ENCODE peak calls at places on chromosomes 4 and X, in nine cellular contexts. C, Z, P, Y, T, G, Q, H and S are unnamed samples.

GRCh38 chr4:3299122-3299521 is 6.3 kb downstream of the RGS12 start:
- DNase-seq in C (no peak), Z (no peak), P (no peak), Y (no peak), T (peak), G (no peak), Q (no peak), H (no peak), S (no peak)

GRCh38 chr4:3337357-3337732 is 44.5 kb downstream of the RGS12 start:
- DNase-seq in C (no peak), Z (no peak), P (no peak), Y (no peak), T (no peak), G (no peak), Q (no peak), H (no peak), S (no peak)

GRCh38 chrX:136176399-136176825 is 29.1 kb downstream of the FHL1 start:
- DNase-seq in C (no peak), Z (peak), P (no peak), Y (peak), T (peak), G (peak), Q (no peak), H (no peak), S (peak)

GRCh38 chr4:121277194-121278105 is 103.4 kb downstream of the QRFPR start:
- DNase-seq in C (no peak), Z (no peak), P (no peak), Y (no peak), T (no peak), G (no peak), Q (no peak), H (no peak), S (peak)

GRCh38 chrX:111100191-111100590 is 4.2 kb downstream of the PAK3 start:
- DNase-seq in C (no peak), Z (no peak), P (peak), Y (no peak), T (no peak), G (no peak), Q (no peak), H (no peak), S (peak)

GRCh38 chr4:186946682-186947294 is 223.1 kb upstream of the FAT1 start:
- DNase-seq in C (no peak), Z (no peak), P (peak), Y (no peak), T (no peak), G (no peak), Q (no peak), H (no peak), S (peak)

GRCh38 chrX:132956421-132957210 is 1.8 kb downstream of the HS6ST2 start:
- DNase-seq in C (no peak), Z (no peak), P (no peak), Y (no peak), T (no peak), G (no peak), Q (no peak), H (no peak), S (peak)

GRCh38 chr4:4880492-4880891 is 21.0 kb downstream of the MSX1 start:
- DNase-seq in C (no peak), Z (no peak), P (no peak), Y (no peak), T (no peak), G (no peak), Q (no peak), H (no peak), S (no peak)

GRCh38 chrX:72129661-72130060 is 2.1 kb downstream of the RTL5 start:
- DNase-seq in C (no peak), Z (no peak), P (no peak), Y (no peak), T (no peak), G (no peak), Q (no peak), H (no peak), S (no peak)

GRCh38 chr4:11165052-11165451 is 263.6 kb downstream of the HS3ST1 start:
- DNase-seq in C (no peak), Z (no peak), P (no peak), Y (no peak), T (no peak), G (no peak), Q (no peak), H (no peak), S (no peak)

GRCh38 chr4:123976285-123976684 is 579.7 kb downstream of the SPRY1 start:
- DNase-seq in C (no peak), Z (no peak), P (no peak), Y (no peak), T (no peak), G (no peak), Q (no peak), H (no peak), S (no peak)

GRCh38 chr4:1207603-1208265 is 35.4 kb upstream of the SPON2 start:
- DNase-seq in C (peak), Z (peak), P (no peak), Y (no peak), T (peak), G (peak), Q (no peak), H (peak), S (no peak)

GRCh38 chrX:45771560-45772340 is 571.1 kb upstream of the DIPK2B start:
- DNase-seq in C (peak), Z (no peak), P (no peak), Y (peak), T (no peak), G (peak), Q (no peak), H (no peak), S (no peak)

GRCh38 chrX:56751071-56751470 is 22.0 kb downstream of the NBDY start:
- DNase-seq in C (no peak), Z (no peak), P (no peak), Y (peak), T (no peak), G (no peak), Q (no peak), H (no peak), S (no peak)

GRCh38 chr4:163398238-163398637 is 54.5 kb downstream of the NPY5R start:
- DNase-seq in C (no peak), Z (no peak), P (no peak), Y (no peak), T (no peak), G (no peak), Q (no peak), H (no peak), S (no peak)

GRCh38 chr4:105232374-105232773 is 85.7 kb downstream of the TET2 start:
- DNase-seq in C (no peak), Z (no peak), P (no peak), Y (no peak), T (no peak), G (peak), Q (no peak), H (no peak), S (no peak)

GRCh38 chrX:17007134-17007768 is 60.8 kb downstream of the REPS2 start:
- DNase-seq in C (no peak), Z (no peak), P (peak), Y (no peak), T (no peak), G (no peak), Q (no peak), H (no peak), S (no peak)

GRCh38 chr4:59102311-59102710 is 1992.1 kb upstream of the IGFBP7 start:
- DNase-seq in C (no peak), Z (no peak), P (no peak), Y (no peak), T (no peak), G (no peak), Q (no peak), H (no peak), S (no peak)
- H3K27ac ChIP-seq in C (no peak), Z (no peak), P (no peak), Y (no peak), T (no peak), G (no peak), Q (no peak), H (no peak), S (no peak)

GRCh38 chr4:17630228-17630627 is 15.8 kb downstream of the MED28 start:
- DNase-seq in C (no peak), Z (no peak), P (no peak), Y (no peak), T (no peak), G (no peak), Q (no peak), H (no peak), S (no peak)
- TF ChIP-seq CTCF in C (no peak), Z (no peak), P (no peak), Y (no peak), T (no peak), G (no peak), Q (no peak), H (no peak), S (no peak)

GRCh38 chr4:141731481-141731880 is 95.1 kb downstream of the IL15 start:
- DNase-seq in C (no peak), Z (no peak), P (no peak), Y (no peak), T (no peak), G (no peak), Q (no peak), H (no peak), S (no peak)
- H3K27ac ChIP-seq in C (no peak), Z (no peak), P (no peak), Y (no peak), T (no peak), G (no peak), Q (no peak), H (no peak), S (no peak)

DNA sequence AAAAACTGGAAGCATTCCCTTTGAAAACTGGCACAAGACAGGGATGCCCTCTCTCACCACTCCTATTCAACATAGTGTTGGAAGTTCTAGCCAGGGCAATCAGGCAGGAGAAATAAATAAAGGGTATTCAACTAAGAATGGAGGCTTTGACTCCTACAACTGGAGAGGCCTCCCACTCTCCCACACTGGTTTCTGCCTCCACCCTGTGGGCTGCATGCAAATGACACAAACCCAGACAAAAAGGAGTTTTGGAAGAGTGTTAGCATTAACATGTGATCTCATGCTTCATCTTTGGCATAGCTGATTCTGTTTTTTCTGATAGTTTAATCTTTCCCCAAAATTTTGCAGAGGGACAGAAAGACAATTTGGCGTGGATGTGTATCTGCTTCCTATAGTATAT is 80.8 kb upstream of the IQCM start:
- DNase-seq in C (peak), Z (no peak), P (no peak), Y (no peak), T (no peak), G (no peak), Q (no peak), H (peak), S (peak)
- TF ChIP-seq CTCF in C (peak), Z (peak), P (no peak), Y (peak), T (peak), G (peak), Q (no peak), H (peak), S (peak)

DNA sequence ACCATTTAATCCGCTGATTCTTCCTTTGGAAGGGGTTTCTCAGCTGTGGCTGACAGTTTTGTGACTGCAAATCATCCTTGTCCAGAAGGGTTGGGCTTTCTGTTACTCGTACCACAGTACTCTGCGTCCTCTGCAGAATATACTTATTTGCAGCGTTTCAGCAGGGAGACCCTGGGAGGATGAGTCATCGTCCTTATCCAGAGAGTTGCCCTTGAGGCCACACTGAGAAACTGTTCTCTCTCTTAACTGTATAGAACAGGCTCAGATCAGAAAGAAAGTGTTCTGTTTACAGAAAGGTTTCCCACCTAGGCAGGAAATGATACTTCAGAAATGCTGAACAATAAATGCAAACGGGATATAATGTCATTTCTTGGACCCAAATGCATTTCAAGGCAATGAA is 47.7 kb upstream of the DDX53 start:
- DNase-seq in C (no peak), Z (no peak), P (no peak), Y (no peak), T (no peak), G (no peak), Q (no peak), H (no peak), S (no peak)
- H3K27ac ChIP-seq in C (no peak), Z (no peak), P (no peak), Y (no peak), T (no peak), G (no peak), Q (no peak), H (no peak), S (no peak)

GRCh38 chr4:7705062-7705461 is 234.6 kb downstream of the AFAP1 start:
- DNase-seq in C (peak), Z (no peak), P (no peak), Y (no peak), T (no peak), G (no peak), Q (no peak), H (no peak), S (no peak)
- TF ChIP-seq CTCF in C (peak), Z (no peak), P (no peak), Y (no peak), T (no peak), G (no peak), Q (no peak), H (no peak), S (no peak)